ENCODE peak calls at places on chromosomes 5 and 9, in eight cellular contexts. One of them, this sample, is unnamed.

GRCh38 chr9:133252301-133252776 is 22.7 kb downstream of the ABO start:
- DNase-seq in astrocyte: no peak
- DNase-seq in A549: no peak
- DNase-seq in right atrium auricular region: no peak
- DNase-seq in aorta: no peak
- DNase-seq in esophagus squamous epithelium: no peak
- DNase-seq in heart left ventricle: no peak
- DNase-seq in right lobe of liver: no peak
- DNase-seq in this sample: no peak

GRCh38 chr5:68285857-68286611 is 70.5 kb downstream of the PIK3R1 start:
- DNase-seq in astrocyte: peak
- DNase-seq in A549: peak
- DNase-seq in right atrium auricular region: no peak
- DNase-seq in aorta: no peak
- DNase-seq in esophagus squamous epithelium: no peak
- DNase-seq in heart left ventricle: no peak
- DNase-seq in right lobe of liver: no peak
- DNase-seq in this sample: no peak

GRCh38 chr5:92849798-92850197 is 731.2 kb downstream of the NR2F1-AS1 start:
- DNase-seq in astrocyte: peak
- DNase-seq in A549: no peak
- DNase-seq in right atrium auricular region: no peak
- DNase-seq in aorta: no peak
- DNase-seq in esophagus squamous epithelium: no peak
- DNase-seq in heart left ventricle: no peak
- DNase-seq in right lobe of liver: no peak
- DNase-seq in this sample: no peak

GRCh38 chr5:160466889-160467554 is 45.4 kb downstream of the PTTG1 start:
- DNase-seq in astrocyte: no peak
- DNase-seq in A549: peak
- DNase-seq in right atrium auricular region: no peak
- DNase-seq in aorta: no peak
- DNase-seq in esophagus squamous epithelium: no peak
- DNase-seq in heart left ventricle: no peak
- DNase-seq in right lobe of liver: no peak
- DNase-seq in this sample: no peak

GRCh38 chr9:29740518-29740917 is 2167.2 kb upstream of the C9orf72 start:
- DNase-seq in astrocyte: no peak
- DNase-seq in A549: no peak
- DNase-seq in right atrium auricular region: no peak
- DNase-seq in aorta: no peak
- DNase-seq in esophagus squamous epithelium: no peak
- DNase-seq in heart left ventricle: no peak
- DNase-seq in right lobe of liver: no peak
- DNase-seq in this sample: no peak

GRCh38 chr9:100426532-100427365 is at the start of gene MSANTD3:
- DNase-seq in astrocyte: peak
- DNase-seq in A549: peak
- DNase-seq in right atrium auricular region: peak
- DNase-seq in aorta: peak
- DNase-seq in esophagus squamous epithelium: no peak
- DNase-seq in heart left ventricle: peak
- DNase-seq in right lobe of liver: peak
- DNase-seq in this sample: peak

GRCh38 chr9:19554518-19554917 is 145.7 kb downstream of the ACER2 start:
- DNase-seq in astrocyte: no peak
- DNase-seq in A549: no peak
- DNase-seq in right atrium auricular region: no peak
- DNase-seq in aorta: no peak
- DNase-seq in esophagus squamous epithelium: no peak
- DNase-seq in heart left ventricle: no peak
- DNase-seq in right lobe of liver: no peak
- DNase-seq in this sample: no peak

GRCh38 chr9:123763910-123764588 is 165.9 kb downstream of the DENND1A start:
- DNase-seq in astrocyte: peak
- DNase-seq in A549: peak
- DNase-seq in right atrium auricular region: no peak
- DNase-seq in aorta: no peak
- DNase-seq in esophagus squamous epithelium: no peak
- DNase-seq in heart left ventricle: no peak
- DNase-seq in right lobe of liver: no peak
- DNase-seq in this sample: no peak

GRCh38 chr9:38036359-38037084 is 32.5 kb downstream of the SHB start:
- DNase-seq in astrocyte: peak
- DNase-seq in A549: peak
- DNase-seq in right atrium auricular region: no peak
- DNase-seq in aorta: peak
- DNase-seq in esophagus squamous epithelium: no peak
- DNase-seq in heart left ventricle: no peak
- DNase-seq in right lobe of liver: no peak
- DNase-seq in this sample: peak

GRCh38 chr5:16784088-16784487 is 152.0 kb downstream of the MYO10 start:
- DNase-seq in astrocyte: peak
- DNase-seq in A549: no peak
- DNase-seq in right atrium auricular region: no peak
- DNase-seq in aorta: no peak
- DNase-seq in esophagus squamous epithelium: no peak
- DNase-seq in heart left ventricle: no peak
- DNase-seq in right lobe of liver: no peak
- DNase-seq in this sample: no peak

GRCh38 chr5:35239911-35240610 is 9.8 kb upstream of the PRLR start:
- DNase-seq in astrocyte: no peak
- DNase-seq in A549: no peak
- DNase-seq in right atrium auricular region: no peak
- DNase-seq in aorta: no peak
- DNase-seq in esophagus squamous epithelium: no peak
- DNase-seq in heart left ventricle: no peak
- DNase-seq in right lobe of liver: no peak
- DNase-seq in this sample: no peak

GRCh38 chr9:91060520-91061343 is 259.1 kb downstream of the SYK start:
- DNase-seq in astrocyte: peak
- DNase-seq in A549: peak
- DNase-seq in right atrium auricular region: peak
- DNase-seq in aorta: no peak
- DNase-seq in esophagus squamous epithelium: no peak
- DNase-seq in heart left ventricle: no peak
- DNase-seq in right lobe of liver: no peak
- DNase-seq in this sample: no peak

GRCh38 chr9:16787724-16788123 is 82.7 kb downstream of the BNC2 start:
- DNase-seq in astrocyte: peak
- DNase-seq in A549: no peak
- DNase-seq in right atrium auricular region: no peak
- DNase-seq in aorta: no peak
- DNase-seq in esophagus squamous epithelium: no peak
- DNase-seq in heart left ventricle: no peak
- DNase-seq in right lobe of liver: no peak
- DNase-seq in this sample: no peak

GRCh38 chr5:170280090-170280493 is 17.5 kb downstream of the LCP2 start:
- DNase-seq in astrocyte: no peak
- DNase-seq in A549: no peak
- DNase-seq in right atrium auricular region: no peak
- DNase-seq in aorta: no peak
- DNase-seq in esophagus squamous epithelium: no peak
- DNase-seq in heart left ventricle: no peak
- DNase-seq in right lobe of liver: no peak
- DNase-seq in this sample: no peak

GRCh38 chr5:112192886-112193285 is 226.2 kb downstream of the EPB41L4A start:
- DNase-seq in astrocyte: no peak
- DNase-seq in A549: no peak
- DNase-seq in right atrium auricular region: no peak
- DNase-seq in aorta: no peak
- DNase-seq in esophagus squamous epithelium: no peak
- DNase-seq in heart left ventricle: no peak
- DNase-seq in right lobe of liver: no peak
- DNase-seq in this sample: no peak

GRCh38 chr5:166363071-166363470 is 1928.4 kb upstream of the WWC1 start:
- DNase-seq in astrocyte: no peak
- DNase-seq in A549: no peak
- DNase-seq in right atrium auricular region: no peak
- DNase-seq in aorta: no peak
- DNase-seq in esophagus squamous epithelium: no peak
- DNase-seq in heart left ventricle: no peak
- DNase-seq in right lobe of liver: no peak
- DNase-seq in this sample: no peak

GRCh38 chr9:98678244-98678842 is 30.4 kb downstream of the GABBR2 start:
- DNase-seq in astrocyte: no peak
- DNase-seq in A549: peak
- DNase-seq in right atrium auricular region: no peak
- DNase-seq in aorta: no peak
- DNase-seq in esophagus squamous epithelium: no peak
- DNase-seq in heart left ventricle: no peak
- DNase-seq in right lobe of liver: no peak
- DNase-seq in this sample: no peak

GRCh38 chr9:33465096-33465495 is 8.6 kb downstream of the NOL6 start:
- DNase-seq in astrocyte: no peak
- DNase-seq in A549: no peak
- DNase-seq in right atrium auricular region: no peak
- DNase-seq in aorta: peak
- DNase-seq in esophagus squamous epithelium: no peak
- DNase-seq in heart left ventricle: no peak
- DNase-seq in right lobe of liver: no peak
- DNase-seq in this sample: no peak

GRCh38 chr9:92807031-92807756 is 42.6 kb upstream of the BICD2 start:
- DNase-seq in astrocyte: no peak
- DNase-seq in A549: no peak
- DNase-seq in right atrium auricular region: no peak
- DNase-seq in aorta: no peak
- DNase-seq in esophagus squamous epithelium: no peak
- DNase-seq in heart left ventricle: no peak
- DNase-seq in right lobe of liver: no peak
- DNase-seq in this sample: no peak

GRCh38 chr5:72760259-72760658 is 56.2 kb upstream of the TNPO1 start:
- DNase-seq in astrocyte: peak
- DNase-seq in A549: no peak
- DNase-seq in right atrium auricular region: no peak
- DNase-seq in aorta: no peak
- DNase-seq in esophagus squamous epithelium: no peak
- DNase-seq in heart left ventricle: no peak
- DNase-seq in right lobe of liver: no peak
- DNase-seq in this sample: no peak

GRCh38 chr9:134226221-134226930 is 62.0 kb upstream of the RNU6ATAC start:
- DNase-seq in astrocyte: no peak
- DNase-seq in A549: peak
- DNase-seq in right atrium auricular region: no peak
- DNase-seq in aorta: no peak
- DNase-seq in esophagus squamous epithelium: no peak
- DNase-seq in heart left ventricle: peak
- DNase-seq in right lobe of liver: peak
- DNase-seq in this sample: no peak

GRCh38 chr5:174229640-174230350 is 184.3 kb downstream of the NSG2 start:
- DNase-seq in astrocyte: peak
- DNase-seq in A549: no peak
- DNase-seq in right atrium auricular region: no peak
- DNase-seq in aorta: no peak
- DNase-seq in esophagus squamous epithelium: no peak
- DNase-seq in heart left ventricle: no peak
- DNase-seq in right lobe of liver: no peak
- DNase-seq in this sample: no peak

GRCh38 chr5:74903165-74903787 is 37.1 kb upstream of the FAM169A start:
- DNase-seq in astrocyte: no peak
- DNase-seq in A549: peak
- DNase-seq in right atrium auricular region: no peak
- DNase-seq in aorta: no peak
- DNase-seq in esophagus squamous epithelium: no peak
- DNase-seq in heart left ventricle: no peak
- DNase-seq in right lobe of liver: peak
- DNase-seq in this sample: no peak

GRCh38 chr9:15289590-15289989 is 17.4 kb downstream of the TTC39B start:
- DNase-seq in astrocyte: no peak
- DNase-seq in A549: no peak
- DNase-seq in right atrium auricular region: no peak
- DNase-seq in aorta: no peak
- DNase-seq in esophagus squamous epithelium: no peak
- DNase-seq in heart left ventricle: no peak
- DNase-seq in right lobe of liver: no peak
- DNase-seq in this sample: no peak
- H3K4me3 ChIP-seq in astrocyte: no peak
- H3K4me3 ChIP-seq in A549: no peak
- H3K4me3 ChIP-seq in right atrium auricular region: no peak
- H3K4me3 ChIP-seq in aorta: no peak
- H3K4me3 ChIP-seq in esophagus squamous epithelium: no peak
- H3K4me3 ChIP-seq in heart left ventricle: no peak
- H3K4me3 ChIP-seq in right lobe of liver: no peak
- H3K4me3 ChIP-seq in this sample: no peak

GRCh38 chr9:111891910-111892499 is 4.6 kb upstream of the UGCG start:
- DNase-seq in astrocyte: no peak
- DNase-seq in A549: peak
- DNase-seq in right atrium auricular region: no peak
- DNase-seq in aorta: no peak
- DNase-seq in esophagus squamous epithelium: no peak
- DNase-seq in heart left ventricle: no peak
- DNase-seq in right lobe of liver: no peak
- DNase-seq in this sample: no peak
- H3K27ac ChIP-seq in astrocyte: no peak
- H3K27ac ChIP-seq in A549: peak
- H3K27ac ChIP-seq in right atrium auricular region: no peak
- H3K27ac ChIP-seq in aorta: no peak
- H3K27ac ChIP-seq in esophagus squamous epithelium: peak
- H3K27ac ChIP-seq in heart left ventricle: no peak
- H3K27ac ChIP-seq in right lobe of liver: no peak
- H3K27ac ChIP-seq in this sample: no peak

GRCh38 chr5:31465282-31465681 is 66.6 kb downstream of the DROSHA start:
- DNase-seq in astrocyte: no peak
- DNase-seq in A549: no peak
- DNase-seq in right atrium auricular region: no peak
- DNase-seq in aorta: no peak
- DNase-seq in esophagus squamous epithelium: no peak
- DNase-seq in heart left ventricle: no peak
- DNase-seq in right lobe of liver: no peak
- DNase-seq in this sample: no peak
- H3K4me3 ChIP-seq in astrocyte: no peak
- H3K4me3 ChIP-seq in A549: no peak
- H3K4me3 ChIP-seq in right atrium auricular region: no peak
- H3K4me3 ChIP-seq in aorta: no peak
- H3K4me3 ChIP-seq in esophagus squamous epithelium: no peak
- H3K4me3 ChIP-seq in heart left ventricle: no peak
- H3K4me3 ChIP-seq in right lobe of liver: no peak
- H3K4me3 ChIP-seq in this sample: no peak

GRCh38 chr5:134568339-134568700 is 42.9 kb downstream of the JADE2 start:
- DNase-seq in astrocyte: no peak
- DNase-seq in A549: no peak
- DNase-seq in right atrium auricular region: no peak
- DNase-seq in aorta: no peak
- DNase-seq in esophagus squamous epithelium: no peak
- DNase-seq in heart left ventricle: no peak
- DNase-seq in right lobe of liver: no peak
- DNase-seq in this sample: no peak

GRCh38 chr5:134566741-134567221 is 41.3 kb downstream of the JADE2 start:
- DNase-seq in astrocyte: no peak
- DNase-seq in A549: no peak
- DNase-seq in right atrium auricular region: no peak
- DNase-seq in aorta: no peak
- DNase-seq in esophagus squamous epithelium: no peak
- DNase-seq in heart left ventricle: no peak
- DNase-seq in right lobe of liver: no peak
- DNase-seq in this sample: no peak

GRCh38 chr5:134566181-134566740 is 40.8 kb downstream of the JADE2 start:
- DNase-seq in astrocyte: no peak
- DNase-seq in A549: no peak
- DNase-seq in right atrium auricular region: no peak
- DNase-seq in aorta: no peak
- DNase-seq in esophagus squamous epithelium: no peak
- DNase-seq in heart left ventricle: no peak
- DNase-seq in right lobe of liver: no peak
- DNase-seq in this sample: no peak

GRCh38 chr5:134568761-134569725 is 43.6 kb downstream of the JADE2 start:
- DNase-seq in astrocyte: no peak
- DNase-seq in A549: peak
- DNase-seq in right atrium auricular region: peak
- DNase-seq in aorta: peak
- DNase-seq in esophagus squamous epithelium: no peak
- DNase-seq in heart left ventricle: peak
- DNase-seq in right lobe of liver: peak
- DNase-seq in this sample: peak

GRCh38 chr5:134567651-134568338 is 42.3 kb downstream of the JADE2 start:
- DNase-seq in astrocyte: peak
- DNase-seq in A549: peak
- DNase-seq in right atrium auricular region: peak
- DNase-seq in aorta: peak
- DNase-seq in esophagus squamous epithelium: no peak
- DNase-seq in heart left ventricle: peak
- DNase-seq in right lobe of liver: peak
- DNase-seq in this sample: no peak
- H3K27ac ChIP-seq in astrocyte: no peak
- H3K27ac ChIP-seq in A549: peak
- H3K27ac ChIP-seq in right atrium auricular region: peak
- H3K27ac ChIP-seq in aorta: no peak
- H3K27ac ChIP-seq in esophagus squamous epithelium: peak
- H3K27ac ChIP-seq in heart left ventricle: peak
- H3K27ac ChIP-seq in right lobe of liver: peak
- H3K27ac ChIP-seq in this sample: peak